ENCODE peak calls at places on chromosome 17, in six cellular contexts. One of them, this sample, is unnamed.

GRCh38 chr17:36791961-36792475 is 145.3 kb upstream of the LHX1 start:
- DNase-seq in mammary epithelial cell: no peak
- DNase-seq in pancreas: no peak
- DNase-seq in left ventricle myocardium inferior: no peak
- DNase-seq in ascending aorta: no peak
- DNase-seq in thoracic aorta: no peak
- DNase-seq in this sample: no peak

GRCh38 chr17:17693253-17693954 is 12.1 kb downstream of the RAI1 start:
- DNase-seq in mammary epithelial cell: peak; percentile 82
- DNase-seq in pancreas: peak; percentile 75
- DNase-seq in left ventricle myocardium inferior: peak; percentile 70
- DNase-seq in ascending aorta: peak; percentile 81
- DNase-seq in thoracic aorta: peak; percentile 53
- DNase-seq in this sample: peak; percentile 70

GRCh38 chr17:39402890-39403605 is 1.6 kb upstream of the FBXL20 start:
- DNase-seq in mammary epithelial cell: no peak
- DNase-seq in pancreas: peak; percentile 20
- DNase-seq in left ventricle myocardium inferior: no peak
- DNase-seq in ascending aorta: no peak
- DNase-seq in thoracic aorta: no peak
- DNase-seq in this sample: no peak

GRCh38 chr17:50198026-50198669 is 3.3 kb downstream of the COL1A1 start:
- DNase-seq in mammary epithelial cell: peak; percentile 63
- DNase-seq in pancreas: peak; percentile 62
- DNase-seq in left ventricle myocardium inferior: no peak
- DNase-seq in ascending aorta: peak; percentile 84
- DNase-seq in thoracic aorta: no peak
- DNase-seq in this sample: no peak

GRCh38 chr17:73123606-73124320 is 31.3 kb upstream of the SLC39A11 start:
- DNase-seq in mammary epithelial cell: no peak
- DNase-seq in pancreas: no peak
- DNase-seq in left ventricle myocardium inferior: no peak
- DNase-seq in ascending aorta: no peak
- DNase-seq in thoracic aorta: no peak
- DNase-seq in this sample: no peak

GRCh38 chr17:54781389-54781788 is 119.3 kb upstream of the TOM1L1 start:
- DNase-seq in mammary epithelial cell: no peak
- DNase-seq in pancreas: no peak
- DNase-seq in left ventricle myocardium inferior: no peak
- DNase-seq in ascending aorta: no peak
- DNase-seq in thoracic aorta: no peak
- DNase-seq in this sample: no peak

GRCh38 chr17:42179911-42180410 is 981 bp downstream of the KCNH4 start:
- DNase-seq in mammary epithelial cell: peak; percentile 20
- DNase-seq in pancreas: peak; percentile 60
- DNase-seq in left ventricle myocardium inferior: peak; percentile 25
- DNase-seq in ascending aorta: no peak
- DNase-seq in thoracic aorta: no peak
- DNase-seq in this sample: no peak

GRCh38 chr17:20944014-20944905 is 98.6 kb downstream of the USP22 start:
- DNase-seq in mammary epithelial cell: peak; percentile 57
- DNase-seq in pancreas: peak; percentile 87
- DNase-seq in left ventricle myocardium inferior: no peak
- DNase-seq in ascending aorta: no peak
- DNase-seq in thoracic aorta: no peak
- DNase-seq in this sample: no peak

GRCh38 chr17:40726919-40727318 is 23.4 kb upstream of the KRT24 start:
- DNase-seq in mammary epithelial cell: no peak
- DNase-seq in pancreas: no peak
- DNase-seq in left ventricle myocardium inferior: no peak
- DNase-seq in ascending aorta: no peak
- DNase-seq in thoracic aorta: no peak
- DNase-seq in this sample: no peak

GRCh38 chr17:77696720-77697460 is 261.6 kb upstream of the TNRC6C start:
- DNase-seq in mammary epithelial cell: no peak
- DNase-seq in pancreas: no peak
- DNase-seq in left ventricle myocardium inferior: no peak
- DNase-seq in ascending aorta: peak; percentile 58
- DNase-seq in thoracic aorta: no peak
- DNase-seq in this sample: peak; percentile 36

GRCh38 chr17:3647769-3648540 is 11.4 kb downstream of the CTNS start:
- DNase-seq in mammary epithelial cell: peak; percentile 28
- DNase-seq in pancreas: peak; percentile 61
- DNase-seq in left ventricle myocardium inferior: peak; percentile 52
- DNase-seq in ascending aorta: no peak
- DNase-seq in thoracic aorta: no peak
- DNase-seq in this sample: peak; percentile 80

GRCh38 chr17:35749560-35750412 is 3.3 kb downstream of the GAS2L2 start:
- DNase-seq in mammary epithelial cell: no peak
- DNase-seq in pancreas: no peak
- DNase-seq in left ventricle myocardium inferior: no peak
- DNase-seq in ascending aorta: no peak
- DNase-seq in thoracic aorta: no peak
- DNase-seq in this sample: no peak

GRCh38 chr17:82592289-82592683 is 56.0 kb downstream of the WDR45B start:
- DNase-seq in mammary epithelial cell: no peak
- DNase-seq in pancreas: no peak
- DNase-seq in left ventricle myocardium inferior: no peak
- DNase-seq in ascending aorta: no peak
- DNase-seq in thoracic aorta: no peak
- DNase-seq in this sample: peak; percentile 24

GRCh38 chr17:17564323-17564722 is 27.2 kb downstream of the PEMT start:
- DNase-seq in mammary epithelial cell: no peak
- DNase-seq in pancreas: no peak
- DNase-seq in left ventricle myocardium inferior: no peak
- DNase-seq in ascending aorta: no peak
- DNase-seq in thoracic aorta: no peak
- DNase-seq in this sample: no peak

GRCh38 chr17:50319630-50320029 is 26.3 kb upstream of the XYLT2 start:
- DNase-seq in mammary epithelial cell: no peak
- DNase-seq in pancreas: no peak
- DNase-seq in left ventricle myocardium inferior: no peak
- DNase-seq in ascending aorta: no peak
- DNase-seq in thoracic aorta: no peak
- DNase-seq in this sample: no peak

GRCh38 chr17:50184611-50185398 is 16.6 kb downstream of the COL1A1 start:
- DNase-seq in mammary epithelial cell: peak; percentile 55
- DNase-seq in pancreas: no peak
- DNase-seq in left ventricle myocardium inferior: peak; percentile 36
- DNase-seq in ascending aorta: peak; percentile 92
- DNase-seq in thoracic aorta: peak; percentile 46
- DNase-seq in this sample: no peak

GRCh38 chr17:82661717-82662683 is 13.8 kb upstream of the WDR45B start:
- DNase-seq in mammary epithelial cell: no peak
- DNase-seq in pancreas: no peak
- DNase-seq in left ventricle myocardium inferior: no peak
- DNase-seq in ascending aorta: no peak
- DNase-seq in thoracic aorta: no peak
- DNase-seq in this sample: no peak

GRCh38 chr17:57600092-57600491 is 145.0 kb downstream of the CCDC182 start:
- DNase-seq in mammary epithelial cell: no peak
- DNase-seq in pancreas: no peak
- DNase-seq in left ventricle myocardium inferior: no peak
- DNase-seq in ascending aorta: no peak
- DNase-seq in thoracic aorta: no peak
- DNase-seq in this sample: no peak

GRCh38 chr17:40443196-40443987 is at the start of gene IGFBP4:
- DNase-seq in mammary epithelial cell: peak; percentile 55
- DNase-seq in pancreas: peak; percentile 68
- DNase-seq in left ventricle myocardium inferior: peak; percentile 84
- DNase-seq in ascending aorta: peak; percentile 88
- DNase-seq in thoracic aorta: no peak
- DNase-seq in this sample: peak; percentile 55

GRCh38 chr17:40303706-40304450 is 5.1 kb upstream of the RARA start:
- DNase-seq in mammary epithelial cell: no peak
- DNase-seq in pancreas: no peak
- DNase-seq in left ventricle myocardium inferior: no peak
- DNase-seq in ascending aorta: peak; percentile 63
- DNase-seq in thoracic aorta: no peak
- DNase-seq in this sample: no peak

GRCh38 chr17:15744885-15745284 is 12.8 kb downstream of the TBC1D26 start:
- DNase-seq in mammary epithelial cell: no peak
- DNase-seq in pancreas: no peak
- DNase-seq in left ventricle myocardium inferior: no peak
- DNase-seq in ascending aorta: no peak
- DNase-seq in thoracic aorta: no peak
- DNase-seq in this sample: no peak

GRCh38 chr17:81253358-81254131 is 14.4 kb downstream of the NDUFAF8 start:
- DNase-seq in mammary epithelial cell: no peak
- DNase-seq in pancreas: no peak
- DNase-seq in left ventricle myocardium inferior: no peak
- DNase-seq in ascending aorta: no peak
- DNase-seq in thoracic aorta: no peak
- DNase-seq in this sample: peak; percentile 62

GRCh38 chr17:81252336-81253329 is 13.5 kb downstream of the NDUFAF8 start:
- DNase-seq in mammary epithelial cell: no peak
- DNase-seq in pancreas: no peak
- DNase-seq in left ventricle myocardium inferior: no peak
- DNase-seq in ascending aorta: no peak
- DNase-seq in thoracic aorta: no peak
- DNase-seq in this sample: no peak

GRCh38 chr17:81256616-81257015 is 17.5 kb downstream of the NDUFAF8 start:
- DNase-seq in mammary epithelial cell: peak; percentile 30
- DNase-seq in pancreas: no peak
- DNase-seq in left ventricle myocardium inferior: no peak
- DNase-seq in ascending aorta: no peak
- DNase-seq in thoracic aorta: no peak
- DNase-seq in this sample: no peak

GRCh38 chr17:81257533-81257932 is 18.4 kb downstream of the NDUFAF8 start:
- DNase-seq in mammary epithelial cell: no peak
- DNase-seq in pancreas: no peak
- DNase-seq in left ventricle myocardium inferior: no peak
- DNase-seq in ascending aorta: no peak
- DNase-seq in thoracic aorta: no peak
- DNase-seq in this sample: no peak

GRCh38 chr17:81254955-81255717 is 16.0 kb downstream of the NDUFAF8 start:
- DNase-seq in mammary epithelial cell: no peak
- DNase-seq in pancreas: peak; percentile 83
- DNase-seq in left ventricle myocardium inferior: peak; percentile 87
- DNase-seq in ascending aorta: peak; percentile 86
- DNase-seq in thoracic aorta: no peak
- DNase-seq in this sample: peak; percentile 36
- H3K4me3 ChIP-seq in mammary epithelial cell: no peak overlapping the region
- H3K4me3 ChIP-seq in pancreas: no peak overlapping the region
- H3K4me3 ChIP-seq in left ventricle myocardium inferior: peak overlapping the region; percentile 4
- H3K4me3 ChIP-seq in ascending aorta: no peak overlapping the region
- H3K4me3 ChIP-seq in thoracic aorta: peak overlapping the region; percentile 41
- H3K4me3 ChIP-seq in this sample: no peak overlapping the region

GRCh38 chr17:44385287-44386181 is 3.9 kb downstream of the ITGA2B start:
- DNase-seq in mammary epithelial cell: peak; percentile 61
- DNase-seq in pancreas: peak; percentile 83
- DNase-seq in left ventricle myocardium inferior: peak; percentile 83
- DNase-seq in ascending aorta: peak; percentile 85
- DNase-seq in thoracic aorta: no peak
- DNase-seq in this sample: peak; percentile 71
- TF ChIP-seq CTCF in mammary epithelial cell: no peak
- TF ChIP-seq CTCF in pancreas: no peak
- TF ChIP-seq CTCF in left ventricle myocardium inferior: no peak
- TF ChIP-seq CTCF in ascending aorta: no peak
- TF ChIP-seq CTCF in thoracic aorta: no peak
- TF ChIP-seq CTCF in this sample: peak; percentile 19

GRCh38 chr17:59765038-59765437 is 57.6 kb downstream of the VMP1 start:
- DNase-seq in mammary epithelial cell: no peak
- DNase-seq in pancreas: no peak
- DNase-seq in left ventricle myocardium inferior: no peak
- DNase-seq in ascending aorta: no peak
- DNase-seq in thoracic aorta: no peak
- DNase-seq in this sample: no peak

GRCh38 chr17:59766486-59766885 is 59.0 kb downstream of the VMP1 start:
- DNase-seq in mammary epithelial cell: no peak
- DNase-seq in pancreas: no peak
- DNase-seq in left ventricle myocardium inferior: no peak
- DNase-seq in ascending aorta: no peak
- DNase-seq in thoracic aorta: no peak
- DNase-seq in this sample: no peak

GRCh38 chr17:59767176-59767575 is 59.7 kb downstream of the VMP1 start:
- DNase-seq in mammary epithelial cell: no peak
- DNase-seq in pancreas: no peak
- DNase-seq in left ventricle myocardium inferior: no peak
- DNase-seq in ascending aorta: no peak
- DNase-seq in thoracic aorta: no peak
- DNase-seq in this sample: no peak

GRCh38 chr17:59771093-59771492 is 63.6 kb downstream of the VMP1 start:
- DNase-seq in mammary epithelial cell: no peak
- DNase-seq in pancreas: no peak
- DNase-seq in left ventricle myocardium inferior: no peak
- DNase-seq in ascending aorta: no peak
- DNase-seq in thoracic aorta: no peak
- DNase-seq in this sample: no peak

GRCh38 chr17:59769891-59770290 is 62.4 kb downstream of the VMP1 start:
- DNase-seq in mammary epithelial cell: peak; percentile 70
- DNase-seq in pancreas: no peak
- DNase-seq in left ventricle myocardium inferior: no peak
- DNase-seq in ascending aorta: no peak
- DNase-seq in thoracic aorta: no peak
- DNase-seq in this sample: no peak
- H3K27ac ChIP-seq in mammary epithelial cell: peak overlapping the region; percentile 92
- H3K27ac ChIP-seq in pancreas: no peak overlapping the region
- H3K27ac ChIP-seq in left ventricle myocardium inferior: peak overlapping the region; percentile 4
- H3K27ac ChIP-seq in ascending aorta: no peak overlapping the region
- H3K27ac ChIP-seq in thoracic aorta: no peak overlapping the region
- H3K27ac ChIP-seq in this sample: peak overlapping the region; percentile 59

DNA sequence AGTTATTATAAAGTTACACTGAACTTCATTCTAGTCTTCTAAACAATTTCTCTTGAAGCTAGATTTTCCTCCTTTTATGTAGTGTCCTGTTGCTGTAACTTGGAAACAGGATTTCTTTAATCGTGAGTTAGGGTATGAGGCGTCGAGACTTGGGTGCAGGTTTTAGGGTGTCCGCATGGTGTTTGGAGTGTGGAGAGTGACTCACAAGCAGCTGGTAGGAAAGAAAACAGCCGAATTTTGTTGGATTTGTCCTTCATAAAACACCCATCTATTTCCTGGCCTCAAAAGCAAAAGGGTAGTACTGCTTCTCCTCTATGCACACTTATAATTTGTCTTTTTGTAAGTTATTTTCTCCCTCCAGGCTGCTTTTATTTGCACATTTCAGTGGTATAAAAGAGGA is 1.6 kb downstream of the RPTOR start:
- DNase-seq in mammary epithelial cell: no peak
- DNase-seq in pancreas: no peak
- DNase-seq in left ventricle myocardium inferior: no peak
- DNase-seq in ascending aorta: no peak
- DNase-seq in thoracic aorta: no peak
- DNase-seq in this sample: no peak
- H3K4me3 ChIP-seq in mammary epithelial cell: peak overlapping the region; percentile 94
- H3K4me3 ChIP-seq in pancreas: no peak overlapping the region
- H3K4me3 ChIP-seq in left ventricle myocardium inferior: peak overlapping the region; percentile 97
- H3K4me3 ChIP-seq in ascending aorta: no peak overlapping the region
- H3K4me3 ChIP-seq in thoracic aorta: peak overlapping the region; percentile 99
- H3K4me3 ChIP-seq in this sample: peak overlapping the region; percentile 97

GRCh38 chr17:13306310-13306962 is 288.6 kb upstream of the ELAC2 start:
- DNase-seq in mammary epithelial cell: peak; percentile 51
- DNase-seq in pancreas: peak; percentile 44
- DNase-seq in left ventricle myocardium inferior: no peak
- DNase-seq in ascending aorta: no peak
- DNase-seq in thoracic aorta: no peak
- DNase-seq in this sample: no peak
- TF ChIP-seq CTCF in mammary epithelial cell: peak; percentile 62
- TF ChIP-seq CTCF in pancreas: peak; percentile 29
- TF ChIP-seq CTCF in left ventricle myocardium inferior: peak; percentile 63
- TF ChIP-seq CTCF in ascending aorta: no peak
- TF ChIP-seq CTCF in thoracic aorta: no peak
- TF ChIP-seq CTCF in this sample: no peak